ENCODE peak calls at places on chromosomes 3 and 15, in five cellular contexts. W is CD8-positive, alpha-beta T cell; A is GM18507; M is heart left ventricle; N is EL. U is an unnamed sample.

GRCh38 chr3:98596902-98597500 is 3.6 kb upstream of the CPOX start:
- DNase-seq in M (no peak), N (peak), W (peak), A (no peak), U (peak)

GRCh38 chr15:70274255-70274654 is 176.5 kb upstream of the TLE3 start:
- DNase-seq in N (no peak), M (no peak), W (no peak), A (no peak), U (no peak)

GRCh38 chr3:57557088-57557537 is 1.0 kb downstream of the PDE12 start:
- DNase-seq in W (peak), N (peak), M (no peak), A (no peak), U (peak)

GRCh38 chr3:194598771-194599557 is 34.3 kb downstream of the TMEM44 start:
- DNase-seq in N (peak), M (no peak), W (no peak), A (no peak), U (peak)

GRCh38 chr3:119346076-119346496 is 51.9 kb downstream of the ARHGAP31 start:
- DNase-seq in M (no peak), W (no peak), N (peak), A (no peak), U (no peak)

GRCh38 chr3:13541691-13542090 is 7.2 kb upstream of the FBLN2 start:
- DNase-seq in M (no peak), N (no peak), W (no peak), A (no peak), U (peak)

GRCh38 chr3:64188810-64189560 is 36.3 kb downstream of the PRICKLE2 start:
- DNase-seq in N (peak), W (no peak), A (no peak), M (no peak), U (peak)

GRCh38 chr15:85759391-85759790 is 35.3 kb downstream of the KLHL25 start:
- DNase-seq in N (no peak), W (no peak), M (peak), A (no peak), U (no peak)

GRCh38 chr15:78565951-78566774 is 843 bp downstream of the CHRNA5 start:
- DNase-seq in A (no peak), W (no peak), N (peak), M (no peak), U (peak)

GRCh38 chr15:41291065-41291631 is 41.2 kb downstream of the OIP5 start:
- DNase-seq in W (no peak), N (no peak), M (no peak), A (no peak), U (no peak)

GRCh38 chr3:75978686-75979085 is 193.3 kb upstream of the ZNF717 start:
- DNase-seq in M (no peak), A (no peak), W (no peak), N (peak), U (no peak)

GRCh38 chr15:73287019-73287418 is 81.7 kb downstream of the HCN4 start:
- DNase-seq in W (no peak), A (no peak), M (no peak), N (no peak), U (no peak)

GRCh38 chr3:45258317-45258716 is 32.2 kb upstream of the TMEM158 start:
- DNase-seq in W (no peak), M (no peak), A (no peak), N (no peak), U (no peak)

GRCh38 chr15:83372434-83372873 is 74.7 kb upstream of the SH3GL3 start:
- DNase-seq in N (peak), M (no peak), W (no peak), A (no peak), U (peak)

GRCh38 chr3:141436180-141436579 is 50.6 kb upstream of the RASA2 start:
- DNase-seq in W (no peak), N (no peak), M (peak), A (no peak), U (no peak)

GRCh38 chr3:136366289-136366688 is 116.1 kb downstream of the PCCB start:
- DNase-seq in M (no peak), A (no peak), W (no peak), N (no peak), U (peak)

GRCh38 chr3:187211532-187212274 is 14.4 kb downstream of the RTP1 start:
- DNase-seq in N (peak), W (no peak), A (no peak), M (no peak), U (peak)

GRCh38 chr3:19074257-19074938 is 73.9 kb upstream of the KCNH8 start:
- DNase-seq in M (no peak), W (no peak), N (no peak), A (no peak), U (no peak)

GRCh38 chr15:74723754-74724334 is 1.5 kb downstream of the CYP1A1 start:
- DNase-seq in M (no peak), W (no peak), N (peak), A (no peak), U (peak)

GRCh38 chr3:151987893-151988292 is 114.5 kb downstream of the SUCNR1 start:
- DNase-seq in A (no peak), N (no peak), M (no peak), W (no peak), U (no peak)

GRCh38 chr3:100402150-100402706 is 889 bp downstream of the LNP1 start:
- DNase-seq in N (peak), M (no peak), A (no peak), W (no peak), U (peak)

GRCh38 chr15:91928676-91929075 is 75.2 kb downstream of the SLCO3A1 start:
- DNase-seq in M (no peak), W (no peak), A (no peak), N (no peak), U (no peak)

GRCh38 chr3:190696777-190697501 is 165.6 kb downstream of the GMNC start:
- DNase-seq in M (no peak), A (no peak), N (peak), W (no peak), U (peak)

GRCh38 chr3:194718069-194718468 is 32.4 kb downstream of the FAM43A start:
- DNase-seq in A (no peak), M (no peak), W (no peak), N (no peak), U (no peak)

GRCh38 chr3:184117649-184118048 is 17.5 kb upstream of the EIF2B5 start:
- DNase-seq in A (no peak), N (no peak), M (no peak), W (no peak), U (no peak)

GRCh38 chr3:31275583-31275982 is 257.1 kb upstream of the STT3B start:
- DNase-seq in W (no peak), M (no peak), A (no peak), N (no peak), U (no peak)

GRCh38 chr3:124315215-124316033 is 323.5 kb upstream of the ROPN1 start:
- DNase-seq in N (peak), W (no peak), A (no peak), M (no peak), U (peak)

GRCh38 chr15:60381148-60381788 is 16.5 kb downstream of the ANXA2 start:
- DNase-seq in N (peak), W (no peak), A (no peak), M (no peak), U (peak)

GRCh38 chr15:45107941-45108630 is 5.9 kb downstream of the DUOX2 start:
- DNase-seq in W (no peak), N (no peak), A (no peak), M (no peak), U (no peak)

GRCh38 chr15:67024322-67024997 is 40.9 kb upstream of the SMAD3 start:
- DNase-seq in W (no peak), M (peak), N (peak), A (no peak), U (peak)

GRCh38 chr3:30644615-30645014 is 38.2 kb downstream of the TGFBR2 start:
- DNase-seq in M (peak), A (no peak), N (peak), W (peak), U (peak)

GRCh38 chr3:6448011-6448410 is 412.9 kb upstream of the GRM7 start:
- DNase-seq in M (no peak), N (no peak), A (no peak), W (no peak), U (no peak)

GRCh38 chr3:16849795-16850194 is 35.0 kb upstream of the PLCL2 start:
- DNase-seq in N (peak), M (no peak), A (no peak), W (no peak), U (peak)